ENCODE peak calls at places on chromosome 9, in nine cellular contexts. One of them, this sample, is unnamed. For H3K4me1, the result is how much of the 10 kb centered on the place peaks cover.

GRCh38 chr9:83794051-83794450 is 23.5 kb downstream of the GKAP1 start:
- DNase-seq in tibial artery: no peak
- DNase-seq in keratinocyte: no peak
- DNase-seq in cardiac muscle cell: no peak
- DNase-seq in gastrocnemius medialis: no peak
- DNase-seq in breast epithelium: no peak
- DNase-seq in H9: no peak
- DNase-seq in IMR-90: no peak
- DNase-seq in foreskin keratinocyte: no peak
- DNase-seq in this sample: no peak

GRCh38 chr9:81613002-81613750 is 76.2 kb downstream of the TLE1 start:
- DNase-seq in gastrocnemius medialis: peak
- DNase-seq in keratinocyte: no peak
- DNase-seq in IMR-90: peak
- DNase-seq in H9: no peak
- DNase-seq in foreskin keratinocyte: no peak
- DNase-seq in breast epithelium: no peak
- DNase-seq in tibial artery: peak
- DNase-seq in cardiac muscle cell: peak
- DNase-seq in this sample: peak

GRCh38 chr9:106405871-106406435 is 457.0 kb upstream of the ZNF462 start:
- DNase-seq in keratinocyte: no peak
- DNase-seq in H9: no peak
- DNase-seq in gastrocnemius medialis: no peak
- DNase-seq in IMR-90: no peak
- DNase-seq in cardiac muscle cell: no peak
- DNase-seq in breast epithelium: no peak
- DNase-seq in foreskin keratinocyte: peak
- DNase-seq in tibial artery: no peak
- DNase-seq in this sample: no peak

GRCh38 chr9:73532985-73533384 is 381.3 kb downstream of the ANXA1 start:
- DNase-seq in foreskin keratinocyte: no peak
- DNase-seq in cardiac muscle cell: no peak
- DNase-seq in IMR-90: no peak
- DNase-seq in keratinocyte: no peak
- DNase-seq in H9: no peak
- DNase-seq in gastrocnemius medialis: no peak
- DNase-seq in tibial artery: no peak
- DNase-seq in breast epithelium: no peak
- DNase-seq in this sample: no peak

GRCh38 chr9:2936221-2936620 is 92.3 kb upstream of the PUM3 start:
- DNase-seq in foreskin keratinocyte: no peak
- DNase-seq in breast epithelium: no peak
- DNase-seq in H9: no peak
- DNase-seq in gastrocnemius medialis: no peak
- DNase-seq in tibial artery: no peak
- DNase-seq in cardiac muscle cell: no peak
- DNase-seq in IMR-90: no peak
- DNase-seq in keratinocyte: no peak
- DNase-seq in this sample: no peak

GRCh38 chr9:123238364-123238763 is 30.0 kb downstream of the STRBP start:
- DNase-seq in gastrocnemius medialis: no peak
- DNase-seq in cardiac muscle cell: no peak
- DNase-seq in breast epithelium: no peak
- DNase-seq in foreskin keratinocyte: no peak
- DNase-seq in tibial artery: no peak
- DNase-seq in H9: no peak
- DNase-seq in IMR-90: no peak
- DNase-seq in keratinocyte: no peak
- DNase-seq in this sample: no peak

GRCh38 chr9:3526903-3527652 is 1.3 kb upstream of the RFX3 start:
- DNase-seq in tibial artery: no peak
- DNase-seq in breast epithelium: peak
- DNase-seq in keratinocyte: no peak
- DNase-seq in foreskin keratinocyte: no peak
- DNase-seq in IMR-90: peak
- DNase-seq in gastrocnemius medialis: peak
- DNase-seq in H9: peak
- DNase-seq in cardiac muscle cell: peak
- DNase-seq in this sample: peak

GRCh38 chr9:98191615-98192502 is 578 bp downstream of the CORO2A start:
- DNase-seq in gastrocnemius medialis: no peak
- DNase-seq in breast epithelium: peak
- DNase-seq in tibial artery: no peak
- DNase-seq in keratinocyte: no peak
- DNase-seq in H9: peak
- DNase-seq in cardiac muscle cell: no peak
- DNase-seq in IMR-90: no peak
- DNase-seq in foreskin keratinocyte: no peak
- DNase-seq in this sample: peak

GRCh38 chr9:135480071-135480941 is 724 bp downstream of the PPP1R26 start:
- DNase-seq in keratinocyte: no peak
- DNase-seq in tibial artery: no peak
- DNase-seq in gastrocnemius medialis: no peak
- DNase-seq in H9: peak
- DNase-seq in IMR-90: peak
- DNase-seq in breast epithelium: no peak
- DNase-seq in cardiac muscle cell: peak
- DNase-seq in foreskin keratinocyte: no peak
- DNase-seq in this sample: peak

GRCh38 chr9:127825319-127826051 is 22.8 kb downstream of the FPGS start:
- DNase-seq in cardiac muscle cell: no peak
- DNase-seq in tibial artery: no peak
- DNase-seq in IMR-90: no peak
- DNase-seq in keratinocyte: no peak
- DNase-seq in gastrocnemius medialis: peak
- DNase-seq in breast epithelium: no peak
- DNase-seq in H9: peak
- DNase-seq in foreskin keratinocyte: no peak
- DNase-seq in this sample: peak

GRCh38 chr9:4293293-4293931 is 6.5 kb downstream of the GLIS3 start:
- DNase-seq in gastrocnemius medialis: no peak
- DNase-seq in breast epithelium: no peak
- DNase-seq in IMR-90: peak
- DNase-seq in tibial artery: peak
- DNase-seq in keratinocyte: no peak
- DNase-seq in cardiac muscle cell: peak
- DNase-seq in foreskin keratinocyte: peak
- DNase-seq in H9: no peak
- DNase-seq in this sample: no peak

GRCh38 chr9:114908796-114909448 is 21.5 kb downstream of the TNFSF8 start:
- DNase-seq in H9: no peak
- DNase-seq in keratinocyte: no peak
- DNase-seq in tibial artery: no peak
- DNase-seq in foreskin keratinocyte: no peak
- DNase-seq in breast epithelium: no peak
- DNase-seq in gastrocnemius medialis: no peak
- DNase-seq in IMR-90: peak
- DNase-seq in cardiac muscle cell: no peak
- DNase-seq in this sample: no peak

GRCh38 chr9:136143215-136144001 is 24.7 kb upstream of the TMEM250 start:
- DNase-seq in IMR-90: peak
- DNase-seq in tibial artery: no peak
- DNase-seq in keratinocyte: no peak
- DNase-seq in H9: peak
- DNase-seq in breast epithelium: no peak
- DNase-seq in gastrocnemius medialis: no peak
- DNase-seq in cardiac muscle cell: peak
- DNase-seq in foreskin keratinocyte: no peak
- DNase-seq in this sample: no peak

GRCh38 chr9:101716629-101717028 is 21.8 kb downstream of the GRIN3A start:
- DNase-seq in cardiac muscle cell: no peak
- DNase-seq in foreskin keratinocyte: no peak
- DNase-seq in H9: no peak
- DNase-seq in gastrocnemius medialis: no peak
- DNase-seq in breast epithelium: no peak
- DNase-seq in tibial artery: no peak
- DNase-seq in keratinocyte: no peak
- DNase-seq in IMR-90: no peak
- DNase-seq in this sample: no peak

GRCh38 chr9:115202960-115203751 is 85.2 kb upstream of the TNC start:
- DNase-seq in IMR-90: peak
- DNase-seq in H9: no peak
- DNase-seq in cardiac muscle cell: no peak
- DNase-seq in breast epithelium: no peak
- DNase-seq in foreskin keratinocyte: no peak
- DNase-seq in tibial artery: no peak
- DNase-seq in keratinocyte: no peak
- DNase-seq in gastrocnemius medialis: no peak
- DNase-seq in this sample: no peak

GRCh38 chr9:110712955-110713354 is 44.4 kb downstream of the MUSK start:
- DNase-seq in IMR-90: peak
- DNase-seq in breast epithelium: no peak
- DNase-seq in cardiac muscle cell: no peak
- DNase-seq in tibial artery: no peak
- DNase-seq in foreskin keratinocyte: no peak
- DNase-seq in keratinocyte: no peak
- DNase-seq in gastrocnemius medialis: no peak
- DNase-seq in H9: no peak
- DNase-seq in this sample: no peak

GRCh38 chr9:6055213-6055612 is 39.8 kb upstream of the RANBP6 start:
- DNase-seq in IMR-90: peak
- DNase-seq in gastrocnemius medialis: no peak
- DNase-seq in foreskin keratinocyte: peak
- DNase-seq in cardiac muscle cell: peak
- DNase-seq in keratinocyte: peak
- DNase-seq in breast epithelium: peak
- DNase-seq in H9: peak
- DNase-seq in tibial artery: no peak
- DNase-seq in this sample: no peak

GRCh38 chr9:34896112-34896511 is 62.0 kb upstream of the PHF24 start:
- DNase-seq in H9: no peak
- DNase-seq in breast epithelium: no peak
- DNase-seq in IMR-90: no peak
- DNase-seq in foreskin keratinocyte: no peak
- DNase-seq in tibial artery: no peak
- DNase-seq in cardiac muscle cell: no peak
- DNase-seq in gastrocnemius medialis: no peak
- DNase-seq in keratinocyte: no peak
- DNase-seq in this sample: no peak

GRCh38 chr9:75169623-75170022 is 81.3 kb downstream of the OSTF1 start:
- DNase-seq in keratinocyte: no peak
- DNase-seq in IMR-90: no peak
- DNase-seq in foreskin keratinocyte: peak
- DNase-seq in gastrocnemius medialis: no peak
- DNase-seq in tibial artery: no peak
- DNase-seq in cardiac muscle cell: peak
- DNase-seq in H9: no peak
- DNase-seq in breast epithelium: no peak
- DNase-seq in this sample: no peak

DNA sequence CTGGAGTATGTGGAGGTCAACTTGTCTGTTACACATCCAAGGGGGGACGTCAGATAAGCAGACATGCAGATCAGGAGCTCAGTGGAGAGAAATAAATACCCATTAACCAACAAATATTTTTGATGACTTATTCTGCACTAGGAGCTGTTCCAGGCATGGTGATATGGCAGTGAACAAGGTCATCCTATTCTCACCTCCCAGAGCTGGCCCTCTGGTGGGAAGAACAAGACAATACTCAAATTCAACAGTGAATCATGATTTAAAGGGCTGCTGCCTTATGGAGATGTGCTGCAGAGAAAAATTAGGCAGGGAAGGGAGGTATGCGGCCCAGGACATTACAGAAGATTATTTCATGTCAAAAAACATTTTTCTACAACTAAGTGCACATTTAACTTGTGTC is 36.5 kb downstream of the SYK start:
- DNase-seq in cardiac muscle cell: no peak
- DNase-seq in keratinocyte: no peak
- DNase-seq in gastrocnemius medialis: no peak
- DNase-seq in H9: peak
- DNase-seq in foreskin keratinocyte: no peak
- DNase-seq in breast epithelium: no peak
- DNase-seq in tibial artery: no peak
- DNase-seq in IMR-90: no peak
- DNase-seq in this sample: no peak
- H3K4me1 ChIP-seq in cardiac muscle cell: under half
- H3K4me1 ChIP-seq in keratinocyte: under half
- H3K4me1 ChIP-seq in gastrocnemius medialis: under half
- H3K4me1 ChIP-seq in H9: under half
- H3K4me1 ChIP-seq in foreskin keratinocyte: under half
- H3K4me1 ChIP-seq in breast epithelium: under half
- H3K4me1 ChIP-seq in tibial artery: under half
- H3K4me1 ChIP-seq in IMR-90: under half
- H3K4me1 ChIP-seq in this sample: under half

GRCh38 chr9:129542761-129543160 is 78.1 kb downstream of the C9orf50 start:
- DNase-seq in cardiac muscle cell: no peak
- DNase-seq in gastrocnemius medialis: no peak
- DNase-seq in IMR-90: no peak
- DNase-seq in breast epithelium: no peak
- DNase-seq in foreskin keratinocyte: no peak
- DNase-seq in H9: no peak
- DNase-seq in tibial artery: no peak
- DNase-seq in keratinocyte: no peak
- DNase-seq in this sample: no peak
- TF ChIP-seq CTCF in cardiac muscle cell: no peak
- TF ChIP-seq CTCF in gastrocnemius medialis: no peak
- TF ChIP-seq CTCF in IMR-90: no peak
- TF ChIP-seq CTCF in breast epithelium: no peak
- TF ChIP-seq CTCF in foreskin keratinocyte: no peak
- TF ChIP-seq CTCF in H9: no peak
- TF ChIP-seq CTCF in tibial artery: no peak
- TF ChIP-seq CTCF in keratinocyte: no peak
- TF ChIP-seq CTCF in this sample: no peak

GRCh38 chr9:93035821-93036351 is 22.6 kb upstream of the SUSD3 start:
- DNase-seq in keratinocyte: no peak
- DNase-seq in IMR-90: no peak
- DNase-seq in breast epithelium: no peak
- DNase-seq in foreskin keratinocyte: no peak
- DNase-seq in tibial artery: no peak
- DNase-seq in gastrocnemius medialis: no peak
- DNase-seq in H9: no peak
- DNase-seq in cardiac muscle cell: no peak
- DNase-seq in this sample: no peak
- H3K4me1 ChIP-seq in keratinocyte: under half
- H3K4me1 ChIP-seq in IMR-90: under half
- H3K4me1 ChIP-seq in breast epithelium: under half
- H3K4me1 ChIP-seq in foreskin keratinocyte: under half
- H3K4me1 ChIP-seq in tibial artery: under half
- H3K4me1 ChIP-seq in gastrocnemius medialis: under half
- H3K4me1 ChIP-seq in H9: under half
- H3K4me1 ChIP-seq in cardiac muscle cell: under half
- H3K4me1 ChIP-seq in this sample: under half

DNA sequence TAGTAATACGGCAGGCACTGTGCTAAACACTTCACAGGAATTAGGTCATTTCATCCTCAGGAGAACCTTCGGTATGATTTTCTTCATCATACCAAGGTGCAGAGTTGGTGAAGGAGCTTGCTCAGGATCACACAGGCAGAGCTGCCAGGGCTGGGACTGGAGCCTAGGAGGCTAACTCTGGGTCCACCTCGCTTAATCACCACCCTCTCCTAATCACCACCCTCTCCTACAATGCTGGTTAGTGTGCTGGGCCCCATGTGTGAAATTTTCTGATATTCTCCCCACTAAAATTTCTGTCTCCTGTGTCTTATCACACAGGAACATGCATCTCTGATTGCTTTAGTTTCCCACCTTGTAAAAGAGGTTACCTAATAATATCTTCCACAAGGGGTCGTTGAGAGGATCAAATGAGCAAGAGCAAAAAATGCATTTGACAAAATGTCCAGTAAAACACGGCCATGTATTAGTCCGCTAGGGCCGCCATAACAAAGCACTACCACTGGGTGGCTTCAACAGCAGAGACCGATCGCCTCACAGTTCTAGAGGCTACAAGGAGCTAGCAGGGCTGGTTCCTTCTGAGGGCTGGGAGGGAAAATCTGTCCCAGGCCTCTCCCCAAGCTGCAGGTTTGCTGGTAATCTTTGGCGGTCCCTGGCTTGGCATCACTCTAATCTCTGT is 128.2 kb upstream of the NFIB start:
- DNase-seq in IMR-90: peak
- DNase-seq in gastrocnemius medialis: no peak
- DNase-seq in keratinocyte: no peak
- DNase-seq in foreskin keratinocyte: no peak
- DNase-seq in H9: peak
- DNase-seq in cardiac muscle cell: peak
- DNase-seq in tibial artery: no peak
- DNase-seq in breast epithelium: no peak
- DNase-seq in this sample: no peak
- TF ChIP-seq CTCF in IMR-90: peak
- TF ChIP-seq CTCF in gastrocnemius medialis: no peak
- TF ChIP-seq CTCF in keratinocyte: peak
- TF ChIP-seq CTCF in foreskin keratinocyte: peak
- TF ChIP-seq CTCF in H9: peak
- TF ChIP-seq CTCF in cardiac muscle cell: peak
- TF ChIP-seq CTCF in tibial artery: no peak
- TF ChIP-seq CTCF in breast epithelium: no peak
- TF ChIP-seq CTCF in this sample: no peak